ENCODE peak calls at places on chromosomes 4 and X, in four cellular contexts. One of them, this sample, is unnamed.

GRCh38 chrX:136819026-136819425 is 38.3 kb upstream of the ARHGEF6 start:
- DNase-seq in neural crest cell: no peak
- DNase-seq in ascending aorta: no peak
- DNase-seq in fibroblast of the conjunctiva: no peak
- DNase-seq in this sample: no peak

GRCh38 chr4:155497306-155497705 is 120.5 kb upstream of the MAP9 start:
- DNase-seq in neural crest cell: no peak
- DNase-seq in fibroblast of the conjunctiva: no peak
- DNase-seq in ascending aorta: no peak
- DNase-seq in this sample: no peak

GRCh38 chr4:78689700-78690318 is 86.3 kb upstream of the BMP2K start:
- DNase-seq in neural crest cell: no peak
- DNase-seq in fibroblast of the conjunctiva: no peak
- DNase-seq in ascending aorta: no peak
- DNase-seq in this sample: no peak

GRCh38 chr4:152255437-152255836 is 280.5 kb downstream of the FBXW7 start:
- DNase-seq in fibroblast of the conjunctiva: no peak
- DNase-seq in neural crest cell: no peak
- DNase-seq in ascending aorta: no peak
- DNase-seq in this sample: peak; percentile 35

GRCh38 chrX:40131644-40132376 is 34.1 kb upstream of the BCOR start:
- DNase-seq in ascending aorta: no peak
- DNase-seq in fibroblast of the conjunctiva: no peak
- DNase-seq in neural crest cell: no peak
- DNase-seq in this sample: no peak

GRCh38 chrX:111169141-111169540 is 73.2 kb downstream of the PAK3 start:
- DNase-seq in fibroblast of the conjunctiva: no peak
- DNase-seq in neural crest cell: no peak
- DNase-seq in ascending aorta: no peak
- DNase-seq in this sample: no peak

GRCh38 chr4:90415116-90415515 is 287.9 kb downstream of the CCSER1 start:
- DNase-seq in fibroblast of the conjunctiva: no peak
- DNase-seq in neural crest cell: no peak
- DNase-seq in ascending aorta: no peak
- DNase-seq in this sample: no peak

GRCh38 chrX:21838937-21839333 is 482 bp upstream of the MBTPS2 start:
- DNase-seq in neural crest cell: no peak
- DNase-seq in ascending aorta: no peak
- DNase-seq in fibroblast of the conjunctiva: peak; percentile 6
- DNase-seq in this sample: no peak

GRCh38 chr4:67616478-67616877 is 58.0 kb downstream of the STAP1 start:
- DNase-seq in neural crest cell: no peak
- DNase-seq in ascending aorta: no peak
- DNase-seq in fibroblast of the conjunctiva: no peak
- DNase-seq in this sample: no peak

GRCh38 chr4:141807073-141807472 is 170.7 kb downstream of the IL15 start:
- DNase-seq in fibroblast of the conjunctiva: no peak
- DNase-seq in ascending aorta: no peak
- DNase-seq in neural crest cell: no peak
- DNase-seq in this sample: no peak

GRCh38 chr4:94889961-94890360 is 132.2 kb downstream of the BMPR1B start:
- DNase-seq in neural crest cell: no peak
- DNase-seq in ascending aorta: no peak
- DNase-seq in fibroblast of the conjunctiva: peak; percentile 39
- DNase-seq in this sample: no peak

GRCh38 chr4:83011779-83012630 is 1.4 kb upstream of the LIN54 start:
- DNase-seq in fibroblast of the conjunctiva: no peak
- DNase-seq in ascending aorta: peak; percentile 71
- DNase-seq in neural crest cell: peak; percentile 40
- DNase-seq in this sample: no peak

GRCh38 chr4:184019084-184019483 is 114.0 kb downstream of the STOX2 start:
- DNase-seq in fibroblast of the conjunctiva: no peak
- DNase-seq in ascending aorta: no peak
- DNase-seq in neural crest cell: no peak
- DNase-seq in this sample: no peak

GRCh38 chr4:152278172-152278504 is 257.8 kb downstream of the FBXW7 start:
- DNase-seq in fibroblast of the conjunctiva: no peak
- DNase-seq in neural crest cell: no peak
- DNase-seq in ascending aorta: no peak
- DNase-seq in this sample: no peak

GRCh38 chrX:150036181-150036580 is 97.9 kb upstream of the EOLA2 start:
- DNase-seq in ascending aorta: no peak
- DNase-seq in neural crest cell: no peak
- DNase-seq in fibroblast of the conjunctiva: peak; percentile 43
- DNase-seq in this sample: peak; percentile 41

GRCh38 chr4:30724217-30724616 is 4.0 kb downstream of the PCDH7 start:
- DNase-seq in fibroblast of the conjunctiva: no peak
- DNase-seq in neural crest cell: no peak
- DNase-seq in ascending aorta: no peak
- DNase-seq in this sample: no peak

GRCh38 chr4:77104405-77105292 is 28.9 kb upstream of the CCNI start:
- DNase-seq in fibroblast of the conjunctiva: peak; percentile 4
- DNase-seq in ascending aorta: peak; percentile 88
- DNase-seq in neural crest cell: no peak
- DNase-seq in this sample: no peak

GRCh38 chr4:337932-338758 is 531 bp downstream of the ZNF141 start:
- DNase-seq in fibroblast of the conjunctiva: no peak
- DNase-seq in ascending aorta: no peak
- DNase-seq in neural crest cell: peak; percentile 26
- DNase-seq in this sample: no peak

GRCh38 chrX:133812382-133812781 is 173.0 kb downstream of the GPC3 start:
- DNase-seq in fibroblast of the conjunctiva: no peak
- DNase-seq in ascending aorta: no peak
- DNase-seq in neural crest cell: no peak
- DNase-seq in this sample: no peak